ENCODE peak calls at places on chromosomes 16 and 17, in six cellular contexts. N is IMR-90, Q is mesenchymal stem cell, A is trophoblast cell, Y is H9, R is H1. I is an unnamed sample.
A peak's percentile ranks its signal among the peaks of the same experiment; 100 is the strongest.

GRCh38 chr16:13938480-13938879 is 18.5 kb downstream of the ERCC4 start:
- DNase-seq in N (no peak), Q (no peak), A (peak; percentile 32), Y (no peak), R (no peak), I (no peak)

GRCh38 chr16:48561960-48562393 is 48.0 kb downstream of the N4BP1 start:
- DNase-seq in N (peak; percentile 31), Q (peak; percentile 28), A (no peak), Y (no peak), R (no peak), I (no peak)

GRCh38 chr16:64808474-64808873 is 313.4 kb downstream of the CDH11 start:
- DNase-seq in N (no peak), Q (no peak), A (no peak), Y (no peak), R (no peak), I (no peak)

GRCh38 chr16:29290631-29291247 is 115.8 kb downstream of the NPIPB11 start:
- DNase-seq in N (peak; percentile 92), Q (peak; percentile 97), A (peak; percentile 87), Y (peak; percentile 91), R (peak; percentile 49), I (peak; percentile 47)

GRCh38 chr16:4514606-4515005 is 24.0 kb downstream of the CDIP1 start:
- DNase-seq in N (no peak), Q (no peak), A (no peak), Y (no peak), R (no peak), I (no peak)

GRCh38 chr16:67653131-67654068 is 6.7 kb downstream of the ACD start:
- DNase-seq in N (no peak), Q (peak; percentile 45), A (no peak), Y (no peak), R (no peak), I (no peak)

GRCh38 chr16:3094289-3095027 is 4.6 kb downstream of the ZSCAN10 start:
- DNase-seq in N (peak; percentile 23), Q (peak; percentile 47), A (peak; percentile 24), Y (no peak), R (no peak), I (no peak)

GRCh38 chr17:45973099-45973838 is 25.8 kb upstream of the STH start:
- DNase-seq in N (no peak), Q (no peak), A (no peak), Y (no peak), R (no peak), I (no peak)

GRCh38 chr17:34571428-34572130 is 7.8 kb upstream of the TMEM132E start:
- DNase-seq in N (no peak), Q (no peak), A (no peak), Y (no peak), R (no peak), I (no peak)

GRCh38 chr17:82380860-82381702 is 9.5 kb downstream of the UTS2R start:
- DNase-seq in N (peak; percentile 32), Q (peak; percentile 4), A (no peak), Y (no peak), R (no peak), I (no peak)

GRCh38 chr17:83091257-83092141 is 12.1 kb downstream of the METRNL start:
- DNase-seq in N (no peak), Q (no peak), A (peak; percentile 42), Y (no peak), R (no peak), I (no peak)

GRCh38 chr17:5584383-5584951 is at the start of gene NLRP1:
- DNase-seq in N (peak; percentile 92), Q (peak; percentile 91), A (peak; percentile 32), Y (peak; percentile 81), R (no peak), I (no peak)

GRCh38 chr16:87186440-87186839 is 130.8 kb downstream of the C16orf95 start:
- DNase-seq in N (no peak), Q (no peak), A (no peak), Y (no peak), R (no peak), I (no peak)

GRCh38 chr16:24035127-24035842 is 199.5 kb downstream of the PRKCB start:
- DNase-seq in N (no peak), Q (no peak), A (peak; percentile 16), Y (no peak), R (no peak), I (no peak)

GRCh38 chr16:1357906-1358566 is 6.3 kb downstream of the GNPTG start:
- DNase-seq in N (peak; percentile 28), Q (no peak), A (peak; percentile 65), Y (no peak), R (no peak), I (no peak)

GRCh38 chr16:3525951-3526350 is 25.1 kb downstream of the CLUAP1 start:
- DNase-seq in N (no peak), Q (no peak), A (no peak), Y (no peak), R (no peak), I (no peak)

GRCh38 chr17:6643460-6644125 is 2.7 kb downstream of the TXNDC17 start:
- DNase-seq in N (peak; percentile 66), Q (peak; percentile 73), A (no peak), Y (no peak), R (no peak), I (no peak)

GRCh38 chr16:26717826-26718225 is 348.9 kb upstream of the C16orf82 start:
- DNase-seq in N (no peak), Q (no peak), A (no peak), Y (no peak), R (no peak), I (no peak)

GRCh38 chr17:17387017-17387416 is 83.8 kb downstream of the NT5M start:
- DNase-seq in N (no peak), Q (no peak), A (no peak), Y (no peak), R (no peak), I (no peak)

GRCh38 chr17:70523407-70523806 is 354.1 kb downstream of the KCNJ2 start:
- DNase-seq in N (no peak), Q (no peak), A (no peak), Y (no peak), R (no peak), I (no peak)

GRCh38 chr16:50578147-50578546 is 30.0 kb downstream of the NKD1 start:
- DNase-seq in N (no peak), Q (no peak), A (no peak), Y (no peak), R (no peak), I (no peak)
- H3K18ac ChIP-seq in N (no peak overlapping the region), Q (no peak overlapping the region), A (no peak overlapping the region), Y (no peak overlapping the region), R (no peak overlapping the region), I (no peak overlapping the region)

GRCh38 chr17:81150379-81151038 is 14.8 kb upstream of the PVALEF start:
- DNase-seq in N (no peak), Q (no peak), A (peak; percentile 20), Y (no peak), R (no peak), I (no peak)

GRCh38 chr17:81148571-81148970 is 16.7 kb upstream of the PVALEF start:
- DNase-seq in N (no peak), Q (no peak), A (no peak), Y (no peak), R (no peak), I (no peak)

GRCh38 chr17:81144423-81144781 is 20.9 kb upstream of the PVALEF start:
- DNase-seq in N (no peak), Q (no peak), A (no peak), Y (no peak), R (no peak), I (no peak)

GRCh38 chr17:81148986-81149533 is 16.2 kb upstream of the PVALEF start:
- DNase-seq in N (no peak), Q (no peak), A (no peak), Y (no peak), R (no peak), I (no peak)

GRCh38 chr17:81147701-81148100 is 17.6 kb upstream of the PVALEF start:
- DNase-seq in N (no peak), Q (no peak), A (no peak), Y (no peak), R (no peak), I (no peak)
- H4K91ac ChIP-seq in N (no peak overlapping the region), Q (no peak overlapping the region), A (no peak overlapping the region), Y (no peak overlapping the region), R (no peak overlapping the region), I (no peak overlapping the region)

GRCh38 chr17:44760474-44761308 is 1.9 kb downstream of the ADAM11 start:
- DNase-seq in N (no peak), Q (no peak), A (no peak), Y (peak; percentile 31), R (no peak), I (no peak)

GRCh38 chr17:44758414-44759095 is at the start of gene ADAM11:
- DNase-seq in N (no peak), Q (no peak), A (no peak), Y (peak; percentile 66), R (no peak), I (no peak)

GRCh38 chr17:44759916-44760243 is 1.1 kb downstream of the ADAM11 start:
- DNase-seq in N (no peak), Q (no peak), A (no peak), Y (no peak), R (no peak), I (no peak)

GRCh38 chr17:44757918-44758413 is 822 bp upstream of the ADAM11 start:
- DNase-seq in N (no peak), Q (no peak), A (no peak), Y (no peak), R (no peak), I (no peak)

DNA sequence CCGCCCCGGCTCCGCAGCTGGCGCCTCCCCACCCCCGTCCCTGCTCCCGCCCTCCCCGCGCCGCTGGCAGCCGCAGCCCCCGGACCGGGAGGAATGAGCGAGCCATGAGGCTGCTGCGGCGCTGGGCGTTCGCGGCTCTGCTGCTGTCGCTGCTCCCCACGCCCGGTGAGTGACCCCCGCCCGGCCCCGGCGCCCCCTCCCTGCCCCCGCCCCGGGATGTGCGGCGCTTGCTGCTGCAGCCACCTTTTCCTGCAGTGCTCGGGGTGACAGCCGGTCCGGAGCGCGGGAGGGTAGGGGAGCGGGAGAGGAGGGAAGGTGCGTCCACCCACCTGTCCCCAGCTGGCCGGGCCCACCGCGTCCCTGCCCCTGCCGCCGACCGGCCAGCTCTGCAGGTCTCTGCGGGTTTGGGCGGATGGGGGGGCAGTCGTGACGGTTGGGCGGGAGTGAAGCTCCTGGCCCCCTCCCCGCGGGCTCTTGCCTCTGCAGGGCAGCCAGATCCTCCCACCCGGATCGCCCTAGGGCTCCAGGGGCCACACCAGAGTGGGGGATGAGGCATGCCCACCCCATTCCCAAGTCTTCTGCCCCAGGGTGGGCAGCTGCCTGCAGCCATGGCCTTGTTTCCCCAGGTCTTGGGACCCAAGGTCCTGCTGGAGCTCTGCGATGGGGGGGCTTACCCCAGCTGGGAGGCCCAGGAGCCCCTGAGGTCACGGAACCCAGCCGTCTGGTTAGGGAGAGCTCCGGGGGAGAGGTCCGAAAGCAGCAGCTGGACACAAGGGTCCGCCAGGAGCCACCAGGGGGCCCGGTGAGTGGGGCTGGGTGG is 518 bp downstream of the ADAM11 start:
- DNase-seq in N (no peak), Q (no peak), A (no peak), Y (peak; percentile 48), R (no peak), I (no peak)
- H3K18ac ChIP-seq in N (no peak overlapping the region), Q (peak overlapping the region; percentile 71), A (no peak overlapping the region), Y (no peak overlapping the region), R (no peak overlapping the region), I (peak overlapping the region; percentile 93)

GRCh38 chr17:58506354-58507080 is 7.9 kb downstream of the MTMR4 start:
- DNase-seq in N (peak; percentile 11), Q (no peak), A (peak; percentile 8), Y (no peak), R (no peak), I (no peak)
- H4K91ac ChIP-seq in N (no peak overlapping the region), Q (no peak overlapping the region), A (no peak overlapping the region), Y (no peak overlapping the region), R (no peak overlapping the region), I (no peak overlapping the region)

GRCh38 chr16:54284931-54285413 is 1.6 kb downstream of the IRX3 start:
- DNase-seq in N (no peak), Q (no peak), A (no peak), Y (peak; percentile 43), R (no peak), I (no peak)
- H3K18ac ChIP-seq in N (no peak overlapping the region), Q (no peak overlapping the region), A (no peak overlapping the region), Y (no peak overlapping the region), R (peak overlapping the region; percentile 83), I (peak overlapping the region; percentile 87)